ENCODE peak calls at places on chromosomes 16 and 17, in ten cellular contexts. One of them, this sample, is unnamed.

GRCh38 chr16:17768257-17768656 is 297.5 kb upstream of the XYLT1 start:
- DNase-seq in HL-60: no peak
- DNase-seq in stomach: no peak
- DNase-seq in SK-N-SH: no peak
- DNase-seq in H1: no peak
- DNase-seq in spleen: no peak
- DNase-seq in GM23338: no peak
- DNase-seq in sigmoid colon: no peak
- DNase-seq in HepG2: no peak
- DNase-seq in esophagus muscularis mucosa: no peak
- DNase-seq in this sample: no peak

GRCh38 chr17:80358861-80359260 is 56.1 kb upstream of the ENDOV start:
- DNase-seq in HepG2: no peak
- DNase-seq in esophagus muscularis mucosa: no peak
- DNase-seq in sigmoid colon: no peak
- DNase-seq in spleen: peak; percentile 40
- DNase-seq in H1: no peak
- DNase-seq in HL-60: no peak
- DNase-seq in SK-N-SH: no peak
- DNase-seq in GM23338: no peak
- DNase-seq in stomach: no peak
- DNase-seq in this sample: no peak

GRCh38 chr16:2532494-2533141 is 1.4 kb upstream of the CEMP1 start:
- DNase-seq in sigmoid colon: peak; percentile 92
- DNase-seq in H1: peak; percentile 86
- DNase-seq in esophagus muscularis mucosa: no peak
- DNase-seq in spleen: peak; percentile 94
- DNase-seq in stomach: peak; percentile 88
- DNase-seq in SK-N-SH: peak; percentile 71
- DNase-seq in HL-60: no peak
- DNase-seq in GM23338: peak; percentile 90
- DNase-seq in HepG2: peak; percentile 66
- DNase-seq in this sample: peak; percentile 91

GRCh38 chr17:1727876-1728630 is 3.5 kb downstream of the WDR81 start:
- DNase-seq in HL-60: no peak
- DNase-seq in SK-N-SH: peak; percentile 16
- DNase-seq in esophagus muscularis mucosa: no peak
- DNase-seq in H1: no peak
- DNase-seq in GM23338: no peak
- DNase-seq in stomach: no peak
- DNase-seq in spleen: no peak
- DNase-seq in HepG2: no peak
- DNase-seq in sigmoid colon: no peak
- DNase-seq in this sample: no peak

GRCh38 chr16:79278506-79278905 is 322.0 kb downstream of the MAF start:
- DNase-seq in GM23338: no peak
- DNase-seq in sigmoid colon: no peak
- DNase-seq in HL-60: no peak
- DNase-seq in H1: no peak
- DNase-seq in esophagus muscularis mucosa: no peak
- DNase-seq in stomach: no peak
- DNase-seq in HepG2: no peak
- DNase-seq in SK-N-SH: no peak
- DNase-seq in spleen: peak; percentile 82
- DNase-seq in this sample: peak; percentile 44

GRCh38 chr16:81823111-81823510 is 44.0 kb downstream of the PLCG2 start:
- DNase-seq in H1: peak; percentile 53
- DNase-seq in stomach: peak; percentile 39
- DNase-seq in HL-60: no peak
- DNase-seq in esophagus muscularis mucosa: no peak
- DNase-seq in spleen: peak; percentile 94
- DNase-seq in GM23338: no peak
- DNase-seq in SK-N-SH: no peak
- DNase-seq in HepG2: no peak
- DNase-seq in sigmoid colon: no peak
- DNase-seq in this sample: peak; percentile 73

GRCh38 chr17:46979023-46979870 is at the start of gene RPRML:
- DNase-seq in GM23338: peak; percentile 64
- DNase-seq in spleen: peak; percentile 79
- DNase-seq in esophagus muscularis mucosa: no peak
- DNase-seq in stomach: peak; percentile 45
- DNase-seq in SK-N-SH: peak; percentile 86
- DNase-seq in sigmoid colon: no peak
- DNase-seq in HL-60: no peak
- DNase-seq in H1: peak; percentile 77
- DNase-seq in HepG2: no peak
- DNase-seq in this sample: peak; percentile 27

GRCh38 chr16:35170610-35171009 is 1711.2 kb downstream of the TP53TG3F start:
- DNase-seq in SK-N-SH: no peak
- DNase-seq in HL-60: no peak
- DNase-seq in H1: no peak
- DNase-seq in esophagus muscularis mucosa: no peak
- DNase-seq in sigmoid colon: no peak
- DNase-seq in HepG2: no peak
- DNase-seq in stomach: no peak
- DNase-seq in spleen: no peak
- DNase-seq in GM23338: no peak
- DNase-seq in this sample: no peak

GRCh38 chr16:84603115-84603816 is 14.6 kb downstream of the COTL1 start:
- DNase-seq in HepG2: no peak
- DNase-seq in SK-N-SH: no peak
- DNase-seq in esophagus muscularis mucosa: no peak
- DNase-seq in GM23338: no peak
- DNase-seq in spleen: peak; percentile 91
- DNase-seq in H1: no peak
- DNase-seq in sigmoid colon: peak; percentile 95
- DNase-seq in stomach: peak; percentile 72
- DNase-seq in HL-60: peak; percentile 82
- DNase-seq in this sample: peak; percentile 75

GRCh38 chr17:7060165-7060890 is 16.4 kb upstream of the SLC16A11 start:
- DNase-seq in esophagus muscularis mucosa: no peak
- DNase-seq in SK-N-SH: no peak
- DNase-seq in HL-60: no peak
- DNase-seq in GM23338: no peak
- DNase-seq in HepG2: peak; percentile 59
- DNase-seq in spleen: no peak
- DNase-seq in stomach: peak; percentile 27
- DNase-seq in H1: no peak
- DNase-seq in sigmoid colon: no peak
- DNase-seq in this sample: no peak

GRCh38 chr17:21278304-21279197 is 6.0 kb upstream of the MAP2K3 start:
- DNase-seq in H1: no peak
- DNase-seq in spleen: peak; percentile 87
- DNase-seq in SK-N-SH: no peak
- DNase-seq in HL-60: peak; percentile 16
- DNase-seq in HepG2: no peak
- DNase-seq in sigmoid colon: no peak
- DNase-seq in GM23338: no peak
- DNase-seq in esophagus muscularis mucosa: no peak
- DNase-seq in stomach: peak; percentile 87
- DNase-seq in this sample: peak; percentile 80

GRCh38 chr17:17028059-17028877 is 14.0 kb upstream of the MPRIP start:
- DNase-seq in GM23338: peak; percentile 69
- DNase-seq in sigmoid colon: peak; percentile 75
- DNase-seq in spleen: no peak
- DNase-seq in HL-60: no peak
- DNase-seq in H1: peak; percentile 66
- DNase-seq in esophagus muscularis mucosa: no peak
- DNase-seq in HepG2: peak; percentile 94
- DNase-seq in stomach: peak; percentile 92
- DNase-seq in SK-N-SH: peak; percentile 30
- DNase-seq in this sample: peak; percentile 96
- TF ChIP-seq POLR2AphosphoS5 in GM23338: no peak
- TF ChIP-seq POLR2AphosphoS5 in sigmoid colon: no peak
- TF ChIP-seq POLR2AphosphoS5 in spleen: no peak
- TF ChIP-seq POLR2AphosphoS5 in HL-60: no peak
- TF ChIP-seq POLR2AphosphoS5 in H1: no peak
- TF ChIP-seq POLR2AphosphoS5 in esophagus muscularis mucosa: peak; percentile 14
- TF ChIP-seq POLR2AphosphoS5 in HepG2: peak; percentile 62
- TF ChIP-seq POLR2AphosphoS5 in stomach: peak; percentile 90
- TF ChIP-seq POLR2AphosphoS5 in SK-N-SH: no peak
- TF ChIP-seq POLR2AphosphoS5 in this sample: peak; percentile 75

DNA sequence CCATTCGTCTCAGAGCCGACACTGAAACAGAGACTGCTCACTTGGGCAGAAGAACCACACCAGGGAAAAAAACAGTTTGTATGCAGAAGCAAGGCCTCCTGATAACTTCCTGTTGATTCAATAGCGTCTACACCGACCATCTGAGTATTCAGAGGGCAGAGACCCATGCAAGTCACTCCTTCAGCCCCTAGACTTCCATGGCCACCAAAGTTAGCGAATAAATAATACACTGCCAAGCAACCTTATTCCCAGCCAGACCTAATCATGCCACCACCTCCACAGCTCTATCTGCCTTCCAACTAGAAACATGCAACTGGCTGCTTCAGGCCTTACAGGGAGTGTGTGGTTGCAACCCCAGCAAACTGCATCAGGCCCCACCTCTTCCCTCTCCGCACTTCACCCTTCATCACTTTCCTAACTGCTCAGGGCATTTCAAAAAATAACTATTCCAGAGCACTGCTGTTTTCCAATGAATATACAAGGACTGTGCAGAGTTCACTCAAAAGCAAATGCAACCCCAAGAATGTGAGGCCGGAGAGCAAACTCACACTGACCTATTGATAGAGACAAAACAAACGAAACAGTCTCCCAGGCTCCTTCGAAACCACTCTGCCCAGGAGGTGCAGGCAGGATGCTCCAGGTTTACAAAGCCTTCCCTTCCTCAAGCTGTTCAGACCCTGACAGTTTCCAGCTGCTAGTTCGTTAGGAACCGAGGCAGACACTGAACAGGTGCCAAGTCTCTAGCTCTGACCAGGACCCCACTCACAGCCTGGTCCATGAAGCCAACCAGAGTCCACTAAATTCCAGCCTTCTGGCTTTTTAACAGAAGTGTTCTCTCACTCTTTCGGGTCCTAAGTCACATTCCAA is 3.6 kb downstream of the USP7 start:
- DNase-seq in stomach: no peak
- DNase-seq in HL-60: no peak
- DNase-seq in esophagus muscularis mucosa: no peak
- DNase-seq in H1: no peak
- DNase-seq in HepG2: peak; percentile 98
- DNase-seq in SK-N-SH: peak; percentile 52
- DNase-seq in sigmoid colon: no peak
- DNase-seq in spleen: no peak
- DNase-seq in GM23338: peak; percentile 54
- DNase-seq in this sample: no peak
- H3K4me3 ChIP-seq in stomach: no peak overlapping the region
- H3K4me3 ChIP-seq in HL-60: peak overlapping the region; percentile 5
- H3K4me3 ChIP-seq in esophagus muscularis mucosa: peak overlapping the region; percentile 25
- H3K4me3 ChIP-seq in H1: peak overlapping the region; percentile 6
- H3K4me3 ChIP-seq in HepG2: peak overlapping the region; percentile 82
- H3K4me3 ChIP-seq in SK-N-SH: peak overlapping the region; percentile 17
- H3K4me3 ChIP-seq in sigmoid colon: no peak overlapping the region
- H3K4me3 ChIP-seq in spleen: peak overlapping the region; percentile 12
- H3K4me3 ChIP-seq in GM23338: peak overlapping the region; percentile 94
- H3K4me3 ChIP-seq in this sample: peak overlapping the region; percentile 17

GRCh38 chr16:1308977-1309885 is at the start of gene UBE2I:
- DNase-seq in stomach: peak; percentile 96
- DNase-seq in spleen: peak; percentile 97
- DNase-seq in HL-60: peak; percentile 95
- DNase-seq in HepG2: peak; percentile 93
- DNase-seq in GM23338: peak; percentile 96
- DNase-seq in sigmoid colon: peak; percentile 98
- DNase-seq in SK-N-SH: peak; percentile 98
- DNase-seq in H1: peak; percentile 99
- DNase-seq in esophagus muscularis mucosa: peak; percentile 99
- DNase-seq in this sample: peak; percentile 97
- TF ChIP-seq POLR2AphosphoS5 in stomach: peak; percentile 49
- TF ChIP-seq POLR2AphosphoS5 in spleen: peak; percentile 80
- TF ChIP-seq POLR2AphosphoS5 in HL-60: peak; percentile 14
- TF ChIP-seq POLR2AphosphoS5 in HepG2: no peak
- TF ChIP-seq POLR2AphosphoS5 in GM23338: peak; percentile 48
- TF ChIP-seq POLR2AphosphoS5 in sigmoid colon: peak; percentile 87
- TF ChIP-seq POLR2AphosphoS5 in SK-N-SH: peak; percentile 29
- TF ChIP-seq POLR2AphosphoS5 in H1: peak; percentile 41
- TF ChIP-seq POLR2AphosphoS5 in esophagus muscularis mucosa: peak; percentile 65
- TF ChIP-seq POLR2AphosphoS5 in this sample: peak; percentile 68

GRCh38 chr17:59152925-59153324 is 2.1 kb downstream of the SKA2 start:
- DNase-seq in HL-60: no peak
- DNase-seq in spleen: no peak
- DNase-seq in esophagus muscularis mucosa: no peak
- DNase-seq in stomach: no peak
- DNase-seq in sigmoid colon: no peak
- DNase-seq in HepG2: no peak
- DNase-seq in SK-N-SH: no peak
- DNase-seq in GM23338: no peak
- DNase-seq in H1: no peak
- DNase-seq in this sample: no peak

GRCh38 chr17:59151007-59151406 is 4.0 kb downstream of the SKA2 start:
- DNase-seq in HL-60: no peak
- DNase-seq in esophagus muscularis mucosa: no peak
- DNase-seq in stomach: no peak
- DNase-seq in GM23338: no peak
- DNase-seq in SK-N-SH: no peak
- DNase-seq in spleen: no peak
- DNase-seq in HepG2: no peak
- DNase-seq in sigmoid colon: no peak
- DNase-seq in H1: no peak
- DNase-seq in this sample: no peak

GRCh38 chr17:59149051-59149450 is 5.9 kb downstream of the SKA2 start:
- DNase-seq in H1: no peak
- DNase-seq in spleen: no peak
- DNase-seq in HepG2: no peak
- DNase-seq in GM23338: no peak
- DNase-seq in stomach: no peak
- DNase-seq in HL-60: no peak
- DNase-seq in SK-N-SH: no peak
- DNase-seq in sigmoid colon: no peak
- DNase-seq in esophagus muscularis mucosa: no peak
- DNase-seq in this sample: no peak

GRCh38 chr17:59151591-59151990 is 3.4 kb downstream of the SKA2 start:
- DNase-seq in stomach: no peak
- DNase-seq in spleen: no peak
- DNase-seq in esophagus muscularis mucosa: no peak
- DNase-seq in SK-N-SH: no peak
- DNase-seq in sigmoid colon: no peak
- DNase-seq in H1: no peak
- DNase-seq in GM23338: no peak
- DNase-seq in HL-60: no peak
- DNase-seq in HepG2: no peak
- DNase-seq in this sample: no peak

DNA sequence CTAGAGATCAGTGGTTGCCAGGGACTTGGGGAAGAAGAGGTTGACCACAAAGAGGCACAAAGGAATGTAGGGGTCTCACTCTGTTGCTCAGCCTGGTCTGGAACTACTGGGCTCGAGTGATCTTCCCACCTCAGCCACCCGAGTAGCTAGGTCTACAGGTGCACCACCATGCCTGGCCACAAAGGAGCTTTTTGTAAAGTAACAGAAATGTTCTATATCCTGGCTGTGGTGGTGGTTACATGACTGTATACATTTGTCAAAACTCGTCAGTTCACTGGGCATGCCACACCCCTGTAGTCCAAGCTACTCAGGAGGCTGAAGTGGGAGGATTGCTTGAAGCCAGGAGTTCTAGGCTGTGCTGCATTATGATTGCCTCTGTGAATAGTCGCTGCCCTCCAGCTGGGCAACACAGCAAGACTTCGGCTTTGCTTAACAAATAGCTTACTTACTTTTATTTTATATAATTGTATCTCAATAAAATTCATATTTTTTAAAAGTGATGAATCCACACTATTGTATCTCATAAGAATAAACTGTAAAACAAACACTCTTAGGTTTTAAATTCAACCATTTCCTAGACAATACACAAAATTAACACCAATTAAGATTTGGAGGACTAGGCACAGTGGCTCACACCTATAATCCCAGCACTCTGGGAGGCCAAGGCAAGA is 5.0 kb downstream of the SKA2 start:
- DNase-seq in sigmoid colon: no peak
- DNase-seq in H1: no peak
- DNase-seq in esophagus muscularis mucosa: no peak
- DNase-seq in GM23338: no peak
- DNase-seq in SK-N-SH: no peak
- DNase-seq in stomach: no peak
- DNase-seq in HepG2: no peak
- DNase-seq in HL-60: no peak
- DNase-seq in spleen: no peak
- DNase-seq in this sample: no peak
- H3K4me3 ChIP-seq in sigmoid colon: no peak overlapping the region
- H3K4me3 ChIP-seq in H1: no peak overlapping the region
- H3K4me3 ChIP-seq in esophagus muscularis mucosa: no peak overlapping the region
- H3K4me3 ChIP-seq in GM23338: no peak overlapping the region
- H3K4me3 ChIP-seq in SK-N-SH: no peak overlapping the region
- H3K4me3 ChIP-seq in stomach: no peak overlapping the region
- H3K4me3 ChIP-seq in HepG2: no peak overlapping the region
- H3K4me3 ChIP-seq in HL-60: no peak overlapping the region
- H3K4me3 ChIP-seq in spleen: no peak overlapping the region
- H3K4me3 ChIP-seq in this sample: no peak overlapping the region